ENCODE peak calls at places on chromosomes 12 and 14, in five cellular contexts. J is activated effector memory CD4-positive, alpha-beta T cell treated with Interleukin-2 at 50 U/mL for 16 hours; P is NCI-H345; D is kidney glomerular epithelial cell; I is AML-193. Z is an unnamed sample.

GRCh38 chr12:104022816-104023215 is 27.2 kb downstream of the GLT8D2 start:
- DNase-seq in I (no peak), D (no peak), J (no peak), P (no peak), Z (no peak)

GRCh38 chr12:43776498-43776897 is 17.7 kb downstream of the IRAK4 start:
- DNase-seq in J (no peak), P (no peak), I (peak), D (no peak), Z (no peak)

GRCh38 chr14:55721353-55721752 is 141.3 kb downstream of the KTN1 start:
- DNase-seq in J (no peak), D (peak), P (no peak), I (peak), Z (no peak)

GRCh38 chr12:23657598-23657997 is 291.9 kb downstream of the SOX5 start:
- DNase-seq in I (no peak), P (no peak), D (no peak), J (no peak), Z (no peak)

GRCh38 chr12:10178766-10179165 is at the start of gene TMEM52B:
- DNase-seq in D (no peak), I (no peak), P (no peak), J (no peak), Z (no peak)

GRCh38 chr12:10716704-10717315 is 6.3 kb downstream of the YBX3 start:
- DNase-seq in J (no peak), D (peak), I (no peak), P (no peak), Z (no peak)

GRCh38 chr12:104570174-104570907 is 113.6 kb downstream of the CHST11 start:
- DNase-seq in P (no peak), I (no peak), J (no peak), D (no peak), Z (no peak)

GRCh38 chr14:90399541-90400444 is 3.0 kb downstream of the CALM1 start:
- DNase-seq in D (peak), J (peak), P (peak), I (peak), Z (peak)

GRCh38 chr14:105419305-105420091 is at the start of gene MTA1:
- DNase-seq in J (peak), P (peak), D (peak), I (peak), Z (peak)

GRCh38 chr12:128266559-128267245 is at the start of gene TMEM132C:
- DNase-seq in J (no peak), P (no peak), I (no peak), D (no peak), Z (no peak)

GRCh38 chr14:54840798-54841197 is 61.8 kb downstream of the GCH1 start:
- DNase-seq in J (no peak), D (no peak), P (no peak), I (no peak), Z (no peak)

GRCh38 chr12:101230547-101230946 is 20.5 kb upstream of the SLC5A8 start:
- DNase-seq in I (no peak), D (peak), J (no peak), P (no peak), Z (no peak)

GRCh38 chr14:85607571-85608219 is 77.8 kb downstream of the FLRT2 start:
- DNase-seq in D (peak), P (no peak), I (peak), J (no peak), Z (no peak)

GRCh38 chr12:124322271-124322998 is 27.5 kb downstream of the RFLNA start:
- DNase-seq in J (no peak), I (no peak), P (no peak), D (no peak), Z (no peak)

Z was measured in T-cell.